ENCODE peak calls at places on chromosomes 11 and 22, in four cellular contexts. M is lower lobe of right lung, V is MM.1S, O is foreskin fibroblast. C is an unnamed sample.

GRCh38 chr11:44162004-44162403 is 66.5 kb downstream of the EXT2 start:
- DNase-seq in M (no peak), V (no peak), O (no peak), C (no peak)

GRCh38 chr11:11531127-11531526 is 90.7 kb downstream of the GALNT18 start:
- DNase-seq in M (no peak), V (no peak), O (no peak), C (no peak)

GRCh38 chr11:132453411-132453810 is 1078.9 kb downstream of the OPCML start:
- DNase-seq in M (no peak), V (no peak), O (no peak), C (no peak)

GRCh38 chr11:82718841-82719240 is 14.8 kb downstream of the FAM181B start:
- DNase-seq in M (no peak), V (no peak), O (no peak), C (no peak)

GRCh38 chr11:127345819-127346459 is 345.4 kb upstream of the KIRREL3 start:
- DNase-seq in M (no peak), V (peak; percentile 49), O (peak; percentile 4), C (no peak)

GRCh38 chr11:92976681-92977080 is 7.2 kb downstream of the MTNR1B start:
- DNase-seq in M (no peak), V (no peak), O (no peak), C (no peak)

GRCh38 chr22:38862375-38863329 is 9.4 kb downstream of the CBX6 start:
- DNase-seq in M (peak; percentile 3), V (no peak), O (no peak), C (no peak)

GRCh38 chr22:41169157-41169556 is 36.0 kb upstream of the L3MBTL2 start:
- DNase-seq in M (no peak), V (no peak), O (no peak), C (no peak)

GRCh38 chr11:62555464-62556092 is 9.0 kb upstream of the AHNAK start:
- DNase-seq in M (peak; percentile 77), V (peak; percentile 72), O (no peak), C (no peak)

GRCh38 chr11:74278721-74279148 is 32.7 kb downstream of the P4HA3 start:
- DNase-seq in M (no peak), V (no peak), O (peak; percentile 96), C (peak; percentile 96)

GRCh38 chr22:48758905-48759875 is 1068.5 kb downstream of the BRD1 start:
- DNase-seq in M (peak; percentile 23), V (no peak), O (no peak), C (no peak)

GRCh38 chr11:6637871-6638270 is 17.7 kb downstream of the DCHS1 start:
- DNase-seq in M (no peak), V (no peak), O (peak; percentile 87), C (peak; percentile 94)

GRCh38 chr11:104570088-104570701 is 328.1 kb downstream of the CASP12 start:
- DNase-seq in M (no peak), V (no peak), O (peak; percentile 16), C (no peak)

GRCh38 chr11:77396305-77396704 is 77.6 kb downstream of the PAK1 start:
- DNase-seq in M (no peak), V (no peak), O (no peak), C (no peak)

GRCh38 chr11:107370390-107370789 is 87.2 kb downstream of the CWF19L2 start:
- DNase-seq in M (no peak), V (no peak), O (peak; percentile 6), C (peak; percentile 17)

GRCh38 chr22:49207008-49207775 is 620.5 kb downstream of the BRD1 start:
- DNase-seq in M (no peak), V (no peak), O (no peak), C (no peak)

GRCh38 chr11:22193348-22194051 is 615 bp downstream of the ANO5 start:
- DNase-seq in M (peak; percentile 48), V (peak; percentile 28), O (no peak), C (no peak)

GRCh38 chr11:6397636-6398035 is 7.4 kb downstream of the SMPD1 start:
- DNase-seq in M (no peak), V (no peak), O (peak; percentile 33), C (no peak)

GRCh38 chr11:40314327-40314726 is 1145.1 kb downstream of the LRRC4C start:
- DNase-seq in M (no peak), V (no peak), O (no peak), C (no peak)

GRCh38 chr22:44975444-44976262 is 34.2 kb downstream of the PHF21B start:
- DNase-seq in M (peak; percentile 84), V (peak; percentile 85), O (peak; percentile 51), C (peak; percentile 4)

GRCh38 chr11:14189874-14190273 is 169.1 kb downstream of the RRAS2 start:
- DNase-seq in M (no peak), V (no peak), O (peak; percentile 47), C (no peak)

GRCh38 chr11:92978226-92979111 is 9.0 kb downstream of the MTNR1B start:
- DNase-seq in M (no peak), V (no peak), O (no peak), C (no peak)

GRCh38 chr11:18633256-18634139 is 644 bp downstream of the SPTY2D1 start:
- DNase-seq in M (no peak), V (peak; percentile 77), O (peak; percentile 54), C (no peak)

GRCh38 chr11:117300301-117300700 is 9.2 kb downstream of the BACE1-AS start:
- DNase-seq in M (no peak), V (no peak), O (no peak), C (no peak)

GRCh38 chr22:48782817-48783511 is 1044.7 kb downstream of the BRD1 start:
- DNase-seq in M (no peak), V (no peak), O (no peak), C (no peak)

GRCh38 chr11:44519989-44520737 is 45.3 kb upstream of the CD82 start:
- DNase-seq in M (no peak), V (no peak), O (no peak), C (no peak)

GRCh38 chr22:22576244-22576988 is 17.4 kb upstream of the PRAME start:
- DNase-seq in M (no peak), V (peak; percentile 48), O (peak; percentile 26), C (no peak)

GRCh38 chr11:16881074-16881709 is 133.0 kb downstream of the PLEKHA7 start:
- DNase-seq in M (peak; percentile 69), V (peak; percentile 66), O (peak; percentile 18), C (no peak)

GRCh38 chr11:75288846-75289760 is 48.5 kb downstream of the TPBGL start:
- DNase-seq in M (no peak), V (no peak), O (peak; percentile 41), C (no peak)

GRCh38 chr22:41382098-41382578 is 396 bp downstream of the TEF start:
- DNase-seq in M (peak; percentile 81), V (peak; percentile 32), O (no peak), C (no peak)

GRCh38 chr11:76670475-76671235 is at the start of gene LRRC32:
- DNase-seq in M (peak; percentile 72), V (no peak), O (no peak), C (no peak)

GRCh38 chr11:110972640-110973039 is 260.4 kb upstream of the ARHGAP20 start:
- DNase-seq in M (no peak), V (no peak), O (peak; percentile 79), C (no peak)

GRCh38 chr11:19347911-19348310 is 107.2 kb upstream of the E2F8 start:
- DNase-seq in M (no peak), V (no peak), O (no peak), C (no peak)

GRCh38 chr11:63534895-63535461 is 1.6 kb upstream of the PLAAT4 start:
- DNase-seq in M (no peak), V (peak; percentile 80), O (no peak), C (no peak)

GRCh38 chr22:39454385-39454871 is 2.4 kb upstream of the MGAT3 start:
- DNase-seq in M (no peak), V (no peak), O (no peak), C (no peak)

GRCh38 chr11:9887492-9887891 is 223.6 kb downstream of the SWAP70 start:
- DNase-seq in M (no peak), V (no peak), O (no peak), C (no peak)

GRCh38 chr11:102530558-102530957 is at the start of gene MMP7:
- DNase-seq in M (no peak), V (no peak), O (peak; percentile 55), C (peak; percentile 31)

GRCh38 chr11:19714387-19715363 is 2.0 kb downstream of the NAV2 start:
- DNase-seq in M (peak; percentile 51), V (no peak), O (peak; percentile 80), C (peak; percentile 19)

GRCh38 chr11:84437129-84438123 is 1151.3 kb upstream of the CCDC90B start:
- DNase-seq in M (peak; percentile 50), V (peak; percentile 52), O (no peak), C (no peak)
- H3K4me3 ChIP-seq in M (no peak overlapping the region), V (peak overlapping the region; percentile 16), O (no peak overlapping the region), C (no peak overlapping the region)

DNA sequence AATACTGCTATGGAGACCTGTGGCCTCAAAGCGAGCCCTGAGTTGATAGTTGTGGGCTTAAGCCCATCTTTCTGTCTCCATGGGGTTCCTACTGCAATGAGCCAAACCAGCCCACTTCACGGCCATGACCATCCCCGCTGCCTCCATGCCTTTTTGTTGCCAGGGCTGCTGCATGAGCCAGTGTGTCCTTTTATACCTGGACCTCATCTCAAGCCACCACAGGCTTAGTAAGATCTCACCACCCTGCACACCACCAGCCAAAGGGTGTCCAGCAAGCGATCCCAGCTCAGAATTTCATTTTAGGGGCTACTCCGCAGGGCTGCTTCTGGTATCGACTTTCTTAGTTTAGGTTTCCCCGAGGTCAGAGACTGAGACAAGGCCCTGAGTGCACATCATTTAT is 8.3 kb downstream of the TP53AIP1 start:
- DNase-seq in M (no peak), V (no peak), O (no peak), C (no peak)
- TF ChIP-seq CTCF in M (no peak), V (no peak), O (no peak), C (no peak)

GRCh38 chr22:46721716-46722115 is 16.3 kb downstream of the CERK start:
- DNase-seq in M (no peak), V (no peak), O (no peak), C (no peak)
- H3K4me3 ChIP-seq in M (no peak overlapping the region), V (no peak overlapping the region), O (no peak overlapping the region), C (no peak overlapping the region)

GRCh38 chr22:23893957-23894709 is at the start of gene MIF:
- DNase-seq in M (peak; percentile 96), V (peak; percentile 97), O (peak; percentile 92), C (peak; percentile 50)

GRCh38 chr22:23893446-23893956 is 682 bp upstream of the MIF start:
- DNase-seq in M (no peak), V (no peak), O (no peak), C (no peak)

GRCh38 chr22:23895599-23896144 is 1.5 kb downstream of the MIF start:
- DNase-seq in M (no peak), V (no peak), O (no peak), C (no peak)

GRCh38 chr22:23896166-23896522 is 2.0 kb downstream of the MIF start:
- DNase-seq in M (no peak), V (no peak), O (no peak), C (no peak)

GRCh38 chr22:23894710-23895598 is 771 bp downstream of the MIF start:
- DNase-seq in M (peak; percentile 85), V (peak; percentile 84), O (peak; percentile 68), C (no peak)
- TF ChIP-seq CTCF in M (no peak), V (peak; percentile 66), O (no peak), C (peak; percentile 37)